ENCODE peak calls at places on chromosome 20, in five cellular contexts. E is CD4-positive, alpha-beta T cell; A is esophagus squamous epithelium; Y is OCI-LY7; B is SK-N-SH. M is an unnamed sample.

GRCh38 chr20:23106271-23106851 is 20.2 kb upstream of the CD93 start:
- DNase-seq in E (no peak), Y (no peak), B (no peak), A (no peak), M (no peak)

GRCh38 chr20:54347216-54347833 is 128.1 kb upstream of the DOK5 start:
- DNase-seq in Y (no peak), E (no peak), A (no peak), B (no peak), M (no peak)

GRCh38 chr20:8305449-8305978 is 173.4 kb downstream of the PLCB1 start:
- DNase-seq in A (no peak), Y (peak; percentile 86), E (peak; percentile 60), B (peak; percentile 25), M (no peak)

GRCh38 chr20:18428490-18429173 is 38.2 kb downstream of the DZANK1 start:
- DNase-seq in Y (no peak), E (no peak), A (no peak), B (no peak), M (no peak)

GRCh38 chr20:51631011-51631950 is 88.8 kb upstream of the NFATC2 start:
- DNase-seq in E (no peak), Y (no peak), B (peak; percentile 44), A (no peak), M (peak; percentile 86)

GRCh38 chr20:31566658-31567379 is 38.3 kb upstream of the ID1 start:
- DNase-seq in B (no peak), Y (peak; percentile 67), A (no peak), E (no peak), M (no peak)

GRCh38 chr20:57891067-57891466 is 181.3 kb upstream of the PMEPA1 start:
- DNase-seq in E (no peak), Y (no peak), B (no peak), A (no peak), M (no peak)

GRCh38 chr20:40848530-40848929 is 159.5 kb upstream of the MAFB start:
- DNase-seq in E (no peak), Y (no peak), A (no peak), B (peak; percentile 24), M (no peak)

GRCh38 chr20:53656653-53657288 is 63.1 kb upstream of the ZNF217 start:
- DNase-seq in B (no peak), Y (no peak), E (no peak), A (no peak), M (no peak)

GRCh38 chr20:2470051-2470431 is 548 bp downstream of the SNRPB start:
- DNase-seq in B (peak; percentile 72), Y (peak; percentile 83), A (no peak), E (peak; percentile 59), M (peak; percentile 73)

DNA sequence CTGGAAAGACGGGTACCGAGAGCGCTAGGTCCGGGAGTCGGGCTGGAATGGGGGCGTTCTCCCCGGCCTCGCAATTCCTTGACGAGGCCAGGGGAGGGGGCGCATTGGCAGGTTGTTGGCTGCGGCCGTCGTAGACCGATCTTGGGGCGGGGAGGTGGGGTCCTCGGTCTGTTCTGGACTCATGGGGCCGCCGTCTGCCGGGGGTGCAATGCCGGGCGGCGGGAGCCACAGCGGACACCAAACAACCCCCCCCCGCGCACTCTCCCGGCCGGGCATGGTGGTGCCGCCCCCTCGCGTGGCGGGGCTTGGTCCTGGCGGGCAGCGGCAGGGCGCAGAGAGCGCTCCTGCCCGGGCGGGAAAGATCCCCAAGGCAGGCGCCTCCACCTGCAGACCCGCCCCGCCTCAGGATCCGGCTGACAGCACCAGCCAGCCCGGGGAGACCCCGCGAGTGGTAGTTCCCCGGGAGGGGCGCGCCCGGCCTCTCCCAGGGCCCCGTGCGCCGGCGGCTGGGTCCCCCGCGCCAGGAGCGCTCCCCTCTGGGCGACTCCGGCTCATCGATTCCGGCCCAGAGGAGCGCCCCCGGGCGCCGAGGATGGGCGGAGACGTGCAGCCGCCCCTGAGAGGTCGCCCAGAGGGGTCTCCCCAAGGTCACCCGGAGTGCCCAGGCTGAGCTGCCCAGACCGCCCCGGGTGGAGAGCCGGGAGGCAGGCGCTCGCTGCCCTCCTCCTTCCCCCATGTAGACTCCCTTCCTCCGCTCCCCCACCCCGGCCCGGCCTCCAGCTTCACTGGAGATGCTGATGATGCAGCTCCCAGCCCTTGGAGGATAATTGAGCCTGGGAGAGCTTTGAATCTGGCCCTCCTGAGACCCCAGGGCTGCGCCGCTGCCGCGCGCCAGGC is 709 bp downstream of the PPP1R16B start:
- DNase-seq in E (peak; percentile 21), A (no peak), Y (peak; percentile 71), B (peak; percentile 76), M (no peak)
- TF ChIP-seq CTCF in E (peak; percentile 17), A (no peak), Y (peak; percentile 67), B (no peak), M (peak; percentile 16)

DNA sequence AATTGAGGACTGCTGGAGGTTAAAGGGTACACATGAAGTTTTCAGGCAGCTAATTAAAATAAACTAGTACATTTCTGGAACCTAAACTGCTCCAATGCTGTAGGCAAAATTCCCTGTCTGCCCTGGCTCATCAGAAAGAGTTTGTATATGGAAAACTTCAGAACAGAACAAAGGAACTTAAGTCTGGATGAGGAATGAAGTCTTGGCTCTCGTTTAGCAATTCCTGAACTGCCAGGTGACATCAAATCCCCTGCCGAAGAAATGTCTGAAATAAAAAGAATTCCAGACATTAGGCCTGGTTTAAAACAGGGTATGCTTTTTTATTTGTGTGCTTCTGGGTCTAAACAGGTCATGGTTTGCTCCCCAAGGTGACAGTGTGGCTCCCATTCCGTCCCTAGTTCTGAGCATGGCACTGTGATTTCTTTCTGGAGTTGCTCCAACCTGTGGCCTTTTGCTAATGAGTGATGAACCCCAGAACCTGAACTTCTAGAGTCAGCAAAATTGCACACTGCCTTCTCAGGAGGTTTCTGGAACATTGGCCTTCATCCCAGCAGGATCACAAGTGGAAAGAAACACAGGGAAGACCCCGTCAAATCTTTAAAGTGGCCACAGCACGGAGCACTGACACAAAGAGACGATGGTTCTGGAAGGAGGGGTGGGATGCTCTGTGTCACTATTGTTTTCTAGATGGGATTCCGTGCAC is 129.4 kb upstream of the NAA20 start:
- DNase-seq in Y (no peak), E (no peak), A (no peak), B (no peak), M (no peak)
- H3K27ac ChIP-seq in Y (no peak overlapping the region), E (no peak overlapping the region), A (peak overlapping the region; percentile 89), B (no peak overlapping the region), M (peak overlapping the region; percentile 87)

GRCh38 chr20:43691928-43692524 is 25.1 kb downstream of the MYBL2 start:
- DNase-seq in B (peak; percentile 82), Y (peak; percentile 76), E (peak; percentile 36), A (no peak), M (no peak)
- TF ChIP-seq CTCF in B (peak; percentile 73), Y (peak; percentile 91), E (peak; percentile 52), A (peak; percentile 19), M (no peak)

GRCh38 chr20:37346526-37347346 is 796 bp downstream of the SRC start:
- DNase-seq in E (no peak), B (peak; percentile 83), Y (no peak), A (no peak), M (no peak)
- H3K27ac ChIP-seq in E (no peak overlapping the region), B (no peak overlapping the region), Y (no peak overlapping the region), A (peak overlapping the region; percentile 97), M (peak overlapping the region; percentile 95)

DNA sequence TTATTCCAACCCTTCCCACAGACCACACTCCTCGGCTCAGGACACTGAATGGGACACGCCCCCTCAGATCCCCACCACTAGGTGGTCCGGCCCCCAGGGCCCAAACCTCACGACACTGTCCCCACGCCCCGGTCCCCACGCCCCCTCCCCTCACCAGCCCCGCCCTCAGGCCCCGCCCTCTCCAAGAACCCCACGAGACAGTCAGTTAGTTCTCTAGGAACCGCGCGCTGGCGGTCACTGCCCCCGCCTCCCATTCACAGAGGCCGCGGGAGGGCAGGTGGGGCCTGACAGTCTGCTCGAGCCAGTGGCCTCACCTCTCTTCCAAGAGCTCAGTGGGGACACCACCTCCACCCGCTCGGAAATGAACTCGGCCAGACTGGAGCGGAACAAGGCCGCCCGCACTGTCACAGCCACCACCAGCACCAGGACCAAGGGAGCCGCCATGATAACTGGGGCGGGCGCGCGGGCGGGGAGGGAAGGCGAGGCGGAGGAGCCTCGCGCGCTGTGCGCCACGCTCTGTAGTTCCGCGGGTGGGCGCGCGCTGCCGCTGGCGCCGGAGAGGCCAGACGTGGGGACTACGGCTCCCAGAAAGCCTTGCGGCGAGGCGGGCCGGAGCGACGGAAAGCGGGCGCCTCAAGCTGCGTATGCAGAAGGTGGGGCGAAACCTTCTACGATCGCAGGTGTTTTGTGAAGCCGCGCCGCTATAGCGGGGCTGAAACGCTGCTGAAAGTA is at the start of gene PIGU:
- DNase-seq in Y (peak; percentile 97), B (peak; percentile 94), E (peak; percentile 95), A (peak; percentile 67), M (peak; percentile 81)
- TF ChIP-seq CTCF in Y (no peak), B (no peak), E (peak; percentile 21), A (no peak), M (peak; percentile 34)

M was measured in ascending aorta.